ENCODE peak calls at places on chromosomes 13 and 19, in four cellular contexts. X, M, J and R are unnamed samples.

GRCh38 chr13:112690242-112690943 is 555 bp downstream of the ATP11A start:
- DNase-seq in J (peak), X (peak), M (peak), R (peak)

GRCh38 chr19:41862445-41862986 is 2.5 kb downstream of the RPS19 start:
- DNase-seq in J (no peak), M (no peak), X (no peak), R (no peak)

GRCh38 chr13:110010433-110011135 is 224.2 kb upstream of the IRS2 start:
- DNase-seq in M (no peak), J (no peak), X (no peak), R (no peak)

GRCh38 chr13:48539550-48539949 is 6.7 kb upstream of the RCBTB2 start:
- DNase-seq in X (no peak), M (no peak), J (no peak), R (no peak)

GRCh38 chr13:47705185-47705584 is 295.9 kb downstream of the SUCLA2 start:
- DNase-seq in J (no peak), X (no peak), M (no peak), R (no peak)

GRCh38 chr13:76503756-76504155 is 382.4 kb downstream of the KCTD12 start:
- DNase-seq in M (no peak), X (no peak), J (no peak), R (no peak)

GRCh38 chr13:102361113-102361512 is 40.7 kb downstream of the FGF14 start:
- DNase-seq in M (no peak), J (no peak), X (no peak), R (no peak)

GRCh38 chr19:49553451-49554271 is 25.9 kb downstream of the RCN3 start:
- DNase-seq in M (no peak), J (peak), X (peak), R (no peak)

GRCh38 chr19:16445238-16446107 is 26.3 kb downstream of the EPS15L1 start:
- DNase-seq in X (no peak), J (peak), M (no peak), R (peak)

GRCh38 chr19:18521692-18522123 is at the start of gene ELL:
- DNase-seq in M (no peak), J (no peak), X (no peak), R (no peak)

GRCh38 chr13:111957913-111958450 is 109.0 kb upstream of the SOX1 start:
- DNase-seq in J (no peak), X (no peak), M (no peak), R (no peak)

GRCh38 chr19:401836-402535 is 7.0 kb downstream of the C2CD4C start:
- DNase-seq in M (peak), J (no peak), X (no peak), R (peak)

GRCh38 chr13:30094015-30094533 is 213.3 kb downstream of the KATNAL1 start:
- DNase-seq in X (no peak), M (no peak), J (no peak), R (no peak)

GRCh38 chr19:45499196-45500180 is 1.2 kb downstream of the PPM1N start:
- DNase-seq in J (peak), M (no peak), X (peak), R (no peak)

GRCh38 chr19:28501979-28502378 is 711.0 kb downstream of the UQCRFS1 start:
- DNase-seq in X (no peak), J (no peak), M (no peak), R (no peak)

GRCh38 chr19:30255783-30256509 is 116.2 kb upstream of the ZNF536 start:
- DNase-seq in M (no peak), J (no peak), X (no peak), R (no peak)

GRCh38 chr19:18479964-18480723 is 41.7 kb downstream of the ELL start:
- DNase-seq in X (peak), J (peak), M (peak), R (peak)

GRCh38 chr13:88000239-88000638 is 329.1 kb downstream of the SLITRK5 start:
- DNase-seq in X (no peak), J (peak), M (no peak), R (no peak)

GRCh38 chr19:51012661-51013190 is 6.8 kb downstream of the KLK10 start:
- DNase-seq in M (peak), X (no peak), J (no peak), R (no peak)

GRCh38 chr19:3243851-3244700 is 19.6 kb downstream of the CELF5 start:
- DNase-seq in M (no peak), X (peak), J (peak), R (no peak)

GRCh38 chr13:20482275-20482761 is 43.3 kb downstream of the CRYL1 start:
- DNase-seq in X (no peak), J (no peak), M (no peak), R (no peak)

GRCh38 chr13:50766043-50766442 is 77.4 kb downstream of the DLEU7 start:
- DNase-seq in J (no peak), X (no peak), M (no peak), R (no peak)

GRCh38 chr13:92808007-92808406 is 418.6 kb upstream of the GPC6 start:
- DNase-seq in M (no peak), X (no peak), J (no peak), R (no peak)

GRCh38 chr19:31554360-31554759 is 205.1 kb upstream of the TSHZ3 start:
- DNase-seq in M (no peak), J (no peak), X (no peak), R (no peak)

GRCh38 chr13:72379581-72379980 is 347.8 kb downstream of the MZT1 start:
- DNase-seq in J (peak), M (no peak), X (no peak), R (no peak)

GRCh38 chr19:38841180-38841766 is 8.5 kb downstream of the HNRNPL start:
- DNase-seq in X (no peak), J (no peak), M (no peak), R (no peak)